ENCODE peak calls at places on chromosomes 12 and 14, in four cellular contexts. One of them, this sample, is unnamed.

GRCh38 chr14:74592476-74593191 is 19.4 kb downstream of the LTBP2 start:
- DNase-seq in HepG2: no peak
- DNase-seq in GM12878: peak; percentile 12
- DNase-seq in K562: no peak
- DNase-seq in this sample: no peak

GRCh38 chr12:131832393-131833231 is 4.4 kb downstream of the MMP17 start:
- DNase-seq in HepG2: no peak
- DNase-seq in GM12878: no peak
- DNase-seq in K562: no peak
- DNase-seq in this sample: no peak

GRCh38 chr14:28690029-28690683 is 76.4 kb upstream of the FOXG1 start:
- DNase-seq in HepG2: no peak
- DNase-seq in GM12878: no peak
- DNase-seq in K562: no peak
- DNase-seq in this sample: no peak

GRCh38 chr12:52713960-52714886 is 10.9 kb upstream of the KRT77 start:
- DNase-seq in HepG2: no peak
- DNase-seq in GM12878: no peak
- DNase-seq in K562: peak; percentile 43
- DNase-seq in this sample: peak; percentile 65

GRCh38 chr12:105803292-105803691 is 335.5 kb downstream of the NUAK1 start:
- DNase-seq in HepG2: peak; percentile 3
- DNase-seq in GM12878: no peak
- DNase-seq in K562: no peak
- DNase-seq in this sample: no peak

GRCh38 chr14:64736271-64737131 is 32.3 kb downstream of the PLEKHG3 start:
- DNase-seq in HepG2: peak; percentile 43
- DNase-seq in GM12878: no peak
- DNase-seq in K562: peak; percentile 22
- DNase-seq in this sample: peak; percentile 46

GRCh38 chr12:130428116-130428515 is 90.4 kb downstream of the PIWIL1 start:
- DNase-seq in HepG2: no peak
- DNase-seq in GM12878: no peak
- DNase-seq in K562: no peak
- DNase-seq in this sample: no peak

GRCh38 chr12:7835116-7835515 is 37.6 kb downstream of the SLC2A14 start:
- DNase-seq in HepG2: no peak
- DNase-seq in GM12878: no peak
- DNase-seq in K562: no peak
- DNase-seq in this sample: no peak

GRCh38 chr14:69249603-69250002 is 10.4 kb upstream of the GALNT16 start:
- DNase-seq in HepG2: no peak
- DNase-seq in GM12878: no peak
- DNase-seq in K562: no peak
- DNase-seq in this sample: no peak

GRCh38 chr14:60964901-60965300 is 16.0 kb downstream of the TRMT5 start:
- DNase-seq in HepG2: peak; percentile 18
- DNase-seq in GM12878: no peak
- DNase-seq in K562: no peak
- DNase-seq in this sample: no peak

GRCh38 chr12:10098762-10099161 is at the start of gene CLEC1A:
- DNase-seq in HepG2: no peak
- DNase-seq in GM12878: no peak
- DNase-seq in K562: no peak
- DNase-seq in this sample: peak; percentile 50

GRCh38 chr14:92458959-92459478 is 54.6 kb upstream of the RIN3 start:
- DNase-seq in HepG2: no peak
- DNase-seq in GM12878: no peak
- DNase-seq in K562: no peak
- DNase-seq in this sample: no peak

GRCh38 chr12:120818416-120818815 is 85.7 kb downstream of the SPPL3 start:
- DNase-seq in HepG2: peak; percentile 7
- DNase-seq in GM12878: no peak
- DNase-seq in K562: no peak
- DNase-seq in this sample: no peak

GRCh38 chr14:96201157-96201556 is 3.5 kb upstream of the BDKRB2 start:
- DNase-seq in HepG2: no peak
- DNase-seq in GM12878: no peak
- DNase-seq in K562: no peak
- DNase-seq in this sample: no peak

GRCh38 chr12:60494249-60494648 is 898.4 kb downstream of the SLC16A7 start:
- DNase-seq in HepG2: peak; percentile 32
- DNase-seq in GM12878: no peak
- DNase-seq in K562: peak; percentile 7
- DNase-seq in this sample: no peak

GRCh38 chr14:39175445-39176262 is 600 bp downstream of the PNN start:
- DNase-seq in HepG2: peak; percentile 66
- DNase-seq in GM12878: no peak
- DNase-seq in K562: peak; percentile 54
- DNase-seq in this sample: peak; percentile 52

GRCh38 chr12:67077617-67078016 is 191.5 kb upstream of the CAND1 start:
- DNase-seq in HepG2: no peak
- DNase-seq in GM12878: no peak
- DNase-seq in K562: no peak
- DNase-seq in this sample: no peak

GRCh38 chr12:9094512-9095206 is 21.1 kb downstream of the A2M start:
- DNase-seq in HepG2: no peak
- DNase-seq in GM12878: no peak
- DNase-seq in K562: no peak
- DNase-seq in this sample: no peak

GRCh38 chr14:31965735-31966598 is 111.1 kb upstream of the ARHGAP5 start:
- DNase-seq in HepG2: peak; percentile 96
- DNase-seq in GM12878: no peak
- DNase-seq in K562: peak; percentile 52
- DNase-seq in this sample: no peak

GRCh38 chr12:80314741-80315140 is 129.3 kb upstream of the PTPRQ start:
- DNase-seq in HepG2: no peak
- DNase-seq in GM12878: no peak
- DNase-seq in K562: no peak
- DNase-seq in this sample: no peak

GRCh38 chr12:100794441-100795192 is at the start of gene ANO4:
- DNase-seq in HepG2: no peak
- DNase-seq in GM12878: no peak
- DNase-seq in K562: no peak
- DNase-seq in this sample: peak; percentile 22

GRCh38 chr12:100795193-100796179 is 910 bp downstream of the ANO4 start:
- DNase-seq in HepG2: no peak
- DNase-seq in GM12878: no peak
- DNase-seq in K562: no peak
- DNase-seq in this sample: no peak

GRCh38 chr12:100789975-100790374 is 4.6 kb upstream of the ANO4 start:
- DNase-seq in HepG2: no peak
- DNase-seq in GM12878: no peak
- DNase-seq in K562: no peak
- DNase-seq in this sample: no peak

GRCh38 chr12:100790558-100790957 is 4.0 kb upstream of the ANO4 start:
- DNase-seq in HepG2: no peak
- DNase-seq in GM12878: no peak
- DNase-seq in K562: no peak
- DNase-seq in this sample: no peak

DNA sequence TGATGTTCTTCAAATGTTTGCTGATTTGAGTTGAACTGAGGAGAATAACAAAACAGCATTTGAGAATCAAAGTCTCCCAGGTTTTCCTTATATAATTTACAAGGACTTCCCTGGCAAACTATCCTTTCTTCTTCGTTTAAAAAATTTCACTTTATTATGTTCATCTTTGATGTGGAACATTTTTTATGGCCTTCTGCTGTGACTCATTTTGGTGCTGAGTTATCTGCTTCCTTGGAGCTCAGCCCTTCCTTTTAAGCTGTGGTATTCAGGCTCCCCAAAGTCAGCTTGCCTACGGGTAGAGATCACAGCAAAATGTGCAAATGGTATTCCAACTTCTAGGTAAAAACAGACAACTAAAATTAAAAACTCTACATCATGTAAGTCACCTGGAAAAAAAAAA is 1.4 kb upstream of the ANO4 start:
- DNase-seq in HepG2: no peak
- DNase-seq in GM12878: no peak
- DNase-seq in K562: no peak
- DNase-seq in this sample: no peak
- TF ChIP-seq ESRRA in HepG2: no peak
- TF ChIP-seq ESRRA in GM12878: no peak
- TF ChIP-seq ESRRA in K562: no peak
- TF ChIP-seq ESRRA in this sample: no peak

GRCh38 chr12:49188205-49188915 is 520 bp downstream of the TUBA1A start:
- DNase-seq in HepG2: peak; percentile 11
- DNase-seq in GM12878: no peak
- DNase-seq in K562: peak; percentile 62
- DNase-seq in this sample: peak; percentile 63
- TF ChIP-seq CREB1 in HepG2: no peak
- TF ChIP-seq CREB1 in GM12878: no peak
- TF ChIP-seq CREB1 in K562: no peak
- TF ChIP-seq CREB1 in this sample: no peak

GRCh38 chr12:13024151-13024946 is 19.8 kb upstream of the FAM234B start:
- DNase-seq in HepG2: peak; percentile 11
- DNase-seq in GM12878: no peak
- DNase-seq in K562: peak; percentile 14
- DNase-seq in this sample: no peak
- TF ChIP-seq ESRRA in HepG2: no peak
- TF ChIP-seq ESRRA in GM12878: no peak
- TF ChIP-seq ESRRA in K562: no peak
- TF ChIP-seq ESRRA in this sample: no peak

DNA sequence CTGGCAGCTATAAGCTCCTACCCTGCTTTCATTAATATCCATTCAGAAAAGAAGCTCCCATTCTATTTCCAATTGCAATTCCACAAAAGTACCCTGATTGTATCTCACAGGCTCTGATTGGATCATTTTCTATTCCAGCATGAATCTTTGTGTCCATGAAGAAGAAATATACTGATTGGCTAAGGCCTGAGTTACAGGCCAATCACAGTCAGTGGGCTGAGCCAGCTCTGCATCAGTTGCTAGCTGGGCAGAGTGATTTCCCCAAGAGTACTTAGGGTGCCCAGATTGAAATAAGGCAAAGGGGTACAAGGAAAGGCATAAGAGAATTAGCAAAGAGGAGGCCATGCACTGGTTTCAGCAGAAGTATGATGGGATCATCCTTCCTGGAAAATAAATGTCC is 14.4 kb downstream of the ART4 start:
- DNase-seq in HepG2: no peak
- DNase-seq in GM12878: peak; percentile 12
- DNase-seq in K562: no peak
- DNase-seq in this sample: no peak
- TF ChIP-seq CREB1 in HepG2: no peak
- TF ChIP-seq CREB1 in GM12878: peak; percentile 54
- TF ChIP-seq CREB1 in K562: no peak
- TF ChIP-seq CREB1 in this sample: no peak

GRCh38 chr12:113305281-113305856 is 29.5 kb downstream of the SLC8B1 start:
- DNase-seq in HepG2: no peak
- DNase-seq in GM12878: no peak
- DNase-seq in K562: no peak
- DNase-seq in this sample: no peak

GRCh38 chr12:113314121-113314529 is 20.8 kb downstream of the SLC8B1 start:
- DNase-seq in HepG2: no peak
- DNase-seq in GM12878: no peak
- DNase-seq in K562: peak; percentile 83
- DNase-seq in this sample: no peak

GRCh38 chr12:113306382-113306781 is 28.5 kb downstream of the SLC8B1 start:
- DNase-seq in HepG2: no peak
- DNase-seq in GM12878: no peak
- DNase-seq in K562: no peak
- DNase-seq in this sample: no peak

GRCh38 chr12:113315358-113315757 is 19.6 kb downstream of the SLC8B1 start:
- DNase-seq in HepG2: no peak
- DNase-seq in GM12878: no peak
- DNase-seq in K562: no peak
- DNase-seq in this sample: no peak

DNA sequence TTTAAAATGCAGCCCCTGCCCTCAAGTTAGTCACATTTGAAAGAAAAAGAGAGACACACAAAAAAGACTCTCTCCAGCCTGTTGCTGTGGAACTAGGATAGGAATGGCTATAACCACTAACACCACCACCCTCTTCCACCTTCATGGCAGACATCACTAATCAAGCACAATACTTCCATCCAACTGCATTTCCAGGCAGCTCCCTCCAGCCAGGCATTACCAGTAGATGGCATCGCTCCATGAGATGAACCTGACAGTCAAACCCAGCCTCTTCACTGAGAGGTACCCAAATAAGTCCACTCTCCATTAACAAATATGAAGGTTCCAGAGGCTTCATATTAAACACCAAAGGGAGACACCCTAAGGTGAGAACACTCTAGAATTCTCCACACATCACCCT is 24.4 kb downstream of the SLC8B1 start:
- DNase-seq in HepG2: peak; percentile 15
- DNase-seq in GM12878: no peak
- DNase-seq in K562: no peak
- DNase-seq in this sample: no peak
- TF ChIP-seq ESRRA in HepG2: no peak
- TF ChIP-seq ESRRA in GM12878: no peak
- TF ChIP-seq ESRRA in K562: no peak
- TF ChIP-seq ESRRA in this sample: no peak

DNA sequence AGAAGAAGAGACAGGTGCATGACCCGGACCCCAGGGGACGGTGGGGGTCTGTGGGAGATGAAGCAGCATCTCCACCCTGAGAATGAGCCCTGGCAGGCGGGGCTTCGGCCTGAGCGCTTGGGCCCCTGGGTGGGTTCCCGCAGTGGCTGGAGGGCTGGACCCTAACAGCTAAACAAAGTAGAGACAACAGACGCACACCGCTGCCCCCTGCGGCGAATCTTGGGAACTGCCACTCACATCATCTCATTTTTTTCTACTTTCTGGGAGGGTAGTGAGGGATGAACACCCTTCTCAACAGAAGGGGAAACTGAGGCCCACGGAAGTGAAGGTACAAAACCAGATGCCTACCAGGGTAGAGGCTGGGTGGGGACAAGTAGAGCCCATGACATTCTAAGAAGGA is 104.7 kb downstream of the RFLNA start:
- DNase-seq in HepG2: peak; percentile 18
- DNase-seq in GM12878: no peak
- DNase-seq in K562: peak; percentile 75
- DNase-seq in this sample: peak; percentile 68
- TF ChIP-seq CREB1 in HepG2: no peak
- TF ChIP-seq CREB1 in GM12878: no peak
- TF ChIP-seq CREB1 in K562: no peak
- TF ChIP-seq CREB1 in this sample: no peak

GRCh38 chr12:78824918-78825317 is 39.7 kb upstream of the SYT1 start:
- DNase-seq in HepG2: no peak
- DNase-seq in GM12878: no peak
- DNase-seq in K562: no peak
- DNase-seq in this sample: no peak
- TF ChIP-seq ESRRA in HepG2: no peak
- TF ChIP-seq ESRRA in GM12878: no peak
- TF ChIP-seq ESRRA in K562: no peak
- TF ChIP-seq ESRRA in this sample: no peak

This sample was measured in WTC11.